ENCODE peak calls at places on chromosome 5, in ten cellular contexts. O, E, Z, S, W, F, Y, B, R and C are unnamed samples.
A peak's percentile ranks its signal among the peaks of the same experiment; 100 is the strongest.

GRCh38 chr5:83322273-83322924 is 149.1 kb upstream of the VCAN start:
- DNase-seq in W (no peak), Y (no peak), B (no peak), F (no peak), E (no peak), R (no peak), O (no peak), S (no peak), Z (no peak), C (no peak)

GRCh38 chr5:137142371-137143243 is 356.5 kb downstream of the SPOCK1 start:
- DNase-seq in B (no peak), S (peak; percentile 94), R (no peak), F (peak; percentile 47), Y (no peak), O (peak; percentile 43), W (peak; percentile 17), Z (no peak), E (no peak), C (no peak)

GRCh38 chr5:74316064-74316586 is 324.4 kb downstream of the ENC1 start:
- DNase-seq in Z (no peak), Y (no peak), E (no peak), B (no peak), F (no peak), O (peak; percentile 20), W (no peak), S (peak; percentile 98), R (peak; percentile 15), C (no peak)

GRCh38 chr5:173041881-173042481 is 14.2 kb upstream of the CREBRF start:
- DNase-seq in R (peak; percentile 51), S (peak; percentile 90), W (no peak), B (no peak), O (no peak), F (no peak), E (no peak), Y (no peak), Z (no peak), C (no peak)

GRCh38 chr5:58751222-58751621 is 168.3 kb downstream of the RAB3C start:
- DNase-seq in F (no peak), R (no peak), E (no peak), B (no peak), O (no peak), S (peak; percentile 23), Y (no peak), Z (no peak), W (no peak), C (no peak)

GRCh38 chr5:103446813-103447212 is 115.8 kb downstream of the NUDT12 start:
- DNase-seq in R (no peak), O (no peak), E (no peak), S (peak; percentile 61), Z (no peak), Y (no peak), B (no peak), F (no peak), W (no peak), C (no peak)

GRCh38 chr5:123261752-123262151 is 161.5 kb downstream of the CEP120 start:
- DNase-seq in W (no peak), O (no peak), Y (no peak), Z (no peak), R (no peak), F (no peak), S (peak; percentile 52), E (no peak), B (no peak), C (no peak)

GRCh38 chr5:125194901-125195300 is 448.5 kb upstream of the ZNF608 start:
- DNase-seq in Z (no peak), Y (no peak), O (no peak), R (no peak), W (no peak), E (no peak), S (no peak), B (no peak), F (no peak), C (no peak)

GRCh38 chr5:175842947-175843793 is 28.2 kb upstream of the CPLX2 start:
- DNase-seq in Y (no peak), S (peak; percentile 80), W (no peak), E (no peak), Z (no peak), R (peak; percentile 78), O (no peak), F (no peak), B (no peak), C (no peak)

GRCh38 chr5:57675236-57675635 is 192.6 kb upstream of the ACTBL2 start:
- DNase-seq in W (no peak), Y (no peak), S (no peak), Z (no peak), E (no peak), R (no peak), B (no peak), O (no peak), F (no peak), C (no peak)

DNA sequence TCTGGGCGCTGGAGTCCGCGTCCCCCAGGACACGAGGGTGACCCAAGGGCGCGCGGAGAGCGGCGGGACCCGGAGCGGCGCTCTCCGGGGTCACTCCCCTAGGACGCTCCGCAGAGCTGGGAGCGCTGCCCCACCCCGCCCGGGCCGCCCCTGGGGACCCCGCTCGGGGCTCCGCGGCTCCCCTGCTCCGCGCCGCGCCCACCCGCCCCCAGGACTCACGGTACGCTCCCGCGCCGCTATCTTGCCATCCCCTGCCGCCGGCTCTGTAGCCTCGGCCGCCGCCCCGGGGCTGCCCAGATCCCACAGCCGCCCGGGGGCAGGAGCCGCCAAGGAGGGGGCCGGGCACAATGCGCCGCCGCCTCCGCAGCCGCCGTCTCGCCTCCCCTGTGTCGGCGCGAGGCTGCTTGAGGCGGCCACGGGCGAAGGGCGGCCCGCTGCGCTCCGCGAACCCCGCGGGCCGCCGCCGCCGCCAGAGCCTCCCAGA is 289 bp downstream of the LIFR start:
- DNase-seq in E (no peak), Y (no peak), Z (peak; percentile 52), S (no peak), W (no peak), B (peak; percentile 80), F (no peak), R (no peak), O (no peak), C (no peak)
- TF ChIP-seq POLR2A in E (no peak), Y (no peak), Z (no peak), S (peak; percentile 18), W (no peak), B (no peak), F (peak; percentile 69), R (no peak), O (peak; percentile 62), C (no peak)

GRCh38 chr5:179697993-179698934 is 503 bp upstream of the CANX start:
- DNase-seq in Z (peak; percentile 100), W (peak; percentile 99), S (peak; percentile 99), R (peak; percentile 98), O (peak; percentile 99), F (peak; percentile 98), B (peak; percentile 100), Y (peak; percentile 97), E (peak; percentile 100), C (peak; percentile 96)
- TF ChIP-seq POLR2A in Z (peak; percentile 90), W (peak; percentile 71), S (peak; percentile 89), R (peak; percentile 86), O (peak; percentile 48), F (no peak), B (no peak), Y (peak; percentile 84), E (peak; percentile 87), C (peak; percentile 83)

DNA sequence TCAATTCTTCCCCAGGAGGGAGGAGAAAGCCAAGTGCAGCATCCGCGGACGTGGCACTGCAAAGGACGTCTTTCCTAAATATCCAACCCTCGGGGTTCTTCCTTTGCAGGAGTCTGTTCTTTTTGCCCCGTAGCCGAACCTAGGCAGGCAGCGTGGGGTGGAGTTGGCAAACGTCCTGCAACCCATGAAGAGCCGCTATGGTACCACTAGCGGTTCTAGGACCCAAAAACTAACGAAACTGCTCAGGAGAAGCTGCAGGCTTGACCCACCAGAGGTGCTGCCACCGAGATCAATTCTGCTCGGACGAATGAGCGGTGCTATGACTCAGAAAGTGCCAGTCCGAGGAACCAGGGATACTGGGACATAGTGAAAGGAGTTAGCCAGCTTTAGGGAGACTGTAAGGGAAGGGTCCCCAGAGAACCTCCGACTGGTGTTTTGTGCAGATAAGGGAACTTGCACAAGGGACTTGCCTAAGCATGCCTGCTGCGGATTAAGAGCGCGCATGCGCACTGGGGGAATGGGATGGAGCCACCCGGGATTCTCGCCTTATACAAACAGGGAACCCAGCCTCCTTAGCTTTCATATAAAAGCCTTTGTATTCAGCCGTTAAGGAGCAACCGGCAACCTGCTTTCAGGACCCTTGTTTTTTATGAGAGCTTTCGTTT is 32.7 kb downstream of the ANXA2R start:
- DNase-seq in Y (no peak), R (peak; percentile 75), B (peak; percentile 93), O (peak; percentile 78), F (peak; percentile 73), S (peak; percentile 91), W (peak; percentile 76), E (peak; percentile 89), Z (peak; percentile 79), C (peak; percentile 37)
- TF ChIP-seq POLR2A in Y (peak; percentile 44), R (no peak), B (no peak), O (no peak), F (peak; percentile 56), S (peak; percentile 26), W (no peak), E (no peak), Z (no peak), C (no peak)

GRCh38 chr5:44808435-44809214 is at the start of gene MRPS30:
- DNase-seq in O (peak; percentile 89), Y (peak; percentile 53), S (peak; percentile 99), E (peak; percentile 97), F (peak; percentile 95), Z (peak; percentile 87), R (peak; percentile 99), B (peak; percentile 94), W (peak; percentile 87), C (peak; percentile 56)
- TF ChIP-seq POLR2A in O (peak; percentile 55), Y (peak; percentile 85), S (peak; percentile 46), E (no peak), F (no peak), Z (peak; percentile 22), R (peak; percentile 93), B (no peak), W (peak; percentile 45), C (peak; percentile 79)

DNA sequence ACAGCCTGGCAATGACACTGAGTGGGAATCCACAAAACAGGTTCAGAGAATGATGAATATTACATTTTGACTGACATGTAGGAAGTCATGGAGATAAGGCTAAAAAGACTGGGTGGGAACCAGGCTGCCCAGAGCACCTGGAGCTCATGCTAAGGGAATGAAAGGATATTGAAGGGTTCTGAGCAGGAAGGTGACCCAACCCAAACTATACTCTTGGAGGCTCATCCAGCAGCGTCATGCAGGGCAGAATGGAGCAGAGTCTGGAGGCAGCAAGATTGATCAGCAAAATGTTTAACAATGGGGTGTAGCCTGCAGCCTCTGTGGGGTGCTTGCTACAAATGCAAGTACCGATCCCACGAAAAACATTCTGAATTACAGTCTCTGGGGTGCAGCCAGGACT is 120.2 kb downstream of the PSD2 start:
- DNase-seq in W (no peak), Y (no peak), R (no peak), S (no peak), E (peak; percentile 17), O (no peak), Z (no peak), F (no peak), B (no peak), C (no peak)
- TF ChIP-seq POLR2A in W (no peak), Y (no peak), R (no peak), S (no peak), E (no peak), O (no peak), Z (no peak), F (no peak), B (no peak), C (no peak)

GRCh38 chr5:168579206-168579986 is at the start of gene PANK3:
- DNase-seq in S (peak; percentile 99), O (peak; percentile 98), R (peak; percentile 98), Y (peak; percentile 85), E (peak; percentile 100), F (peak; percentile 94), Z (peak; percentile 98), B (peak; percentile 99), W (peak; percentile 98), C (peak; percentile 76)
- TF ChIP-seq POLR2A in S (peak; percentile 78), O (peak; percentile 82), R (peak; percentile 98), Y (peak; percentile 95), E (no peak), F (peak; percentile 90), Z (peak; percentile 74), B (peak; percentile 7), W (peak; percentile 88), C (peak; percentile 98)